ENCODE peak calls at places on chromosomes 16 and 17, in ten cellular contexts. B is WTC11, Z is brain microvascular endothelial cell, X is progenitor cell of endocrine pancreas, M is B cell, D is upper lobe of right lung, K is RWPE1, R is uterus, N is AG04449, G is suprapubic skin. Q is an unnamed sample.

GRCh38 chr17:8914554-8914953 is 47.1 kb upstream of the PIK3R6 start:
- DNase-seq in K (no peak), M (no peak), B (no peak), D (no peak), G (no peak), Z (no peak), R (no peak), N (no peak), X (no peak), Q (no peak)

GRCh38 chr16:12319464-12320030 is 343.0 kb downstream of the SNX29 start:
- DNase-seq in B (no peak), N (no peak), D (no peak), M (no peak), Z (no peak), R (no peak), X (no peak), G (no peak), K (no peak), Q (no peak)

GRCh38 chr16:72092832-72093447 is 480 bp downstream of the TXNL4B start:
- DNase-seq in M (no peak), K (peak), R (no peak), N (no peak), B (no peak), G (no peak), D (no peak), X (no peak), Z (peak), Q (peak)

GRCh38 chr16:2364638-2365210 is 24.2 kb upstream of the ABCA3 start:
- DNase-seq in Z (no peak), D (no peak), N (no peak), R (no peak), K (no peak), G (no peak), B (no peak), M (no peak), X (no peak), Q (peak)

GRCh38 chr16:30771726-30772125 is 9.6 kb downstream of the RNF40 start:
- DNase-seq in R (no peak), B (no peak), M (no peak), X (no peak), K (no peak), N (no peak), G (no peak), D (no peak), Z (no peak), Q (no peak)

GRCh38 chr17:49835472-49835871 is 12.4 kb downstream of the TAC4 start:
- DNase-seq in N (no peak), B (no peak), K (no peak), M (no peak), D (no peak), X (no peak), Z (no peak), G (no peak), R (no peak), Q (no peak)

GRCh38 chr16:71723537-71724319 is 773 bp downstream of the PHLPP2 start:
- DNase-seq in M (peak), K (peak), Z (peak), B (peak), G (peak), D (peak), X (peak), R (peak), N (no peak), Q (peak)

GRCh38 chr17:12070561-12070960 is 49.9 kb downstream of the MAP2K4 start:
- DNase-seq in R (no peak), Z (peak), X (no peak), M (no peak), G (no peak), K (no peak), B (no peak), D (no peak), N (peak), Q (peak)

GRCh38 chr17:40726919-40727318 is 23.4 kb upstream of the KRT24 start:
- DNase-seq in Z (no peak), X (no peak), B (no peak), K (no peak), R (no peak), M (no peak), N (no peak), G (no peak), D (no peak), Q (no peak)
- TF ChIP-seq CTCF in Z (peak), X (peak), B (no peak), K (peak), R (peak), M (no peak), N (no peak), G (no peak), D (peak), Q (peak)

GRCh38 chr17:29243792-29244191 is 2.9 kb upstream of the CRYBA1 start:
- DNase-seq in R (no peak), G (no peak), Z (peak), D (no peak), K (no peak), B (peak), N (no peak), X (no peak), M (no peak), Q (peak)
- TF ChIP-seq CTCF in R (no peak), G (no peak), Z (peak), D (no peak), K (peak), B (no peak), N (peak), X (peak), M (no peak), Q (peak)

GRCh38 chr17:76088041-76088867 is 9.3 kb downstream of the ZACN start:
- DNase-seq in Z (no peak), K (no peak), D (no peak), G (no peak), N (no peak), M (no peak), R (no peak), B (peak), X (no peak), Q (no peak)
- TF ChIP-seq CTCF in Z (peak), K (no peak), D (no peak), G (no peak), N (no peak), M (no peak), R (no peak), B (peak), X (no peak), Q (peak)

GRCh38 chr17:73192894-73193701 is at the start of gene COG1:
- DNase-seq in B (peak), R (peak), D (peak), M (peak), X (peak), G (peak), N (no peak), Z (peak), K (peak), Q (peak)
- TF ChIP-seq CTCF in B (no peak), R (no peak), D (no peak), M (no peak), X (no peak), G (no peak), N (no peak), Z (no peak), K (no peak), Q (no peak)

GRCh38 chr17:72790194-72790593 is 302.3 kb downstream of the SLC39A11 start:
- DNase-seq in M (no peak), R (no peak), D (no peak), G (no peak), N (no peak), X (no peak), K (no peak), B (no peak), Z (no peak), Q (no peak)

GRCh38 chr17:72797142-72797541 is 295.3 kb downstream of the SLC39A11 start:
- DNase-seq in D (no peak), M (no peak), R (no peak), G (no peak), Z (no peak), B (no peak), X (no peak), K (no peak), N (no peak), Q (no peak)

GRCh38 chr17:72795941-72796340 is 296.5 kb downstream of the SLC39A11 start:
- DNase-seq in M (no peak), X (no peak), K (no peak), B (no peak), D (no peak), R (no peak), G (no peak), N (no peak), Z (no peak), Q (no peak)

GRCh38 chr17:72792771-72793170 is 299.7 kb downstream of the SLC39A11 start:
- DNase-seq in Z (no peak), M (no peak), R (no peak), D (no peak), N (no peak), K (no peak), X (no peak), B (no peak), G (no peak), Q (no peak)

GRCh38 chr17:72794152-72794551 is 298.3 kb downstream of the SLC39A11 start:
- DNase-seq in M (no peak), R (no peak), G (no peak), Z (no peak), K (no peak), X (no peak), N (no peak), D (no peak), B (no peak), Q (no peak)
- TF ChIP-seq CTCF in M (no peak), R (no peak), G (no peak), Z (no peak), K (no peak), X (no peak), N (no peak), D (no peak), B (no peak), Q (no peak)